ENCODE peak calls at places on chromosomes 2 and 18, in eight cellular contexts. V, N, W, T, C, L, U and Q are unnamed samples. For H3K4me1, the result is how much of the 10 kb centered on the place peaks cover.

GRCh38 chr2:127387655-127388422 is at the start of gene MAP3K2:
- DNase-seq in V (peak), N (peak), W (peak), T (peak), C (peak), L (peak), U (peak), Q (peak)

GRCh38 chr2:72028351-72028995 is 119.2 kb downstream of the CYP26B1 start:
- DNase-seq in V (no peak), N (no peak), W (no peak), T (no peak), C (no peak), L (no peak), U (peak), Q (no peak)

GRCh38 chr18:79935499-79935898 is 16.0 kb downstream of the SLC66A2 start:
- DNase-seq in V (no peak), N (peak), W (no peak), T (no peak), C (no peak), L (no peak), U (peak), Q (no peak)

GRCh38 chr18:48732767-48733424 is 194.1 kb downstream of the CTIF start:
- DNase-seq in V (no peak), N (no peak), W (no peak), T (no peak), C (no peak), L (no peak), U (no peak), Q (no peak)

GRCh38 chr18:68121826-68122225 is 593.1 kb downstream of the TMX3 start:
- DNase-seq in V (no peak), N (no peak), W (no peak), T (no peak), C (no peak), L (no peak), U (no peak), Q (no peak)

GRCh38 chr2:38620282-38620977 is 17.7 kb upstream of the HNRNPLL start:
- DNase-seq in V (no peak), N (no peak), W (no peak), T (no peak), C (no peak), L (no peak), U (no peak), Q (no peak)

GRCh38 chr2:203782262-203782976 is 76.0 kb downstream of the CD28 start:
- DNase-seq in V (peak), N (no peak), W (peak), T (no peak), C (peak), L (peak), U (no peak), Q (no peak)

GRCh38 chr2:144088863-144089262 is 431.1 kb downstream of the ZEB2 start:
- DNase-seq in V (no peak), N (no peak), W (no peak), T (no peak), C (no peak), L (no peak), U (no peak), Q (no peak)

GRCh38 chr18:61400714-61401113 is 67.5 kb downstream of the CDH20 start:
- DNase-seq in V (no peak), N (no peak), W (no peak), T (no peak), C (no peak), L (no peak), U (no peak), Q (no peak)

GRCh38 chr18:46886893-46887292 is 30.4 kb downstream of the PIAS2 start:
- DNase-seq in V (no peak), N (no peak), W (no peak), T (no peak), C (no peak), L (no peak), U (no peak), Q (no peak)

GRCh38 chr18:8212893-8213805 is 396.1 kb upstream of the RAB12 start:
- DNase-seq in V (no peak), N (no peak), W (no peak), T (no peak), C (no peak), L (no peak), U (no peak), Q (no peak)

GRCh38 chr2:71226391-71226964 is 425 bp downstream of the PAIP2B start:
- DNase-seq in V (peak), N (peak), W (peak), T (no peak), C (peak), L (no peak), U (no peak), Q (peak)

GRCh38 chr18:33849731-33850130 is 271.7 kb downstream of the ASXL3 start:
- DNase-seq in V (no peak), N (no peak), W (no peak), T (no peak), C (no peak), L (no peak), U (no peak), Q (no peak)

GRCh38 chr2:188512456-188512855 is 220.8 kb downstream of the GULP1 start:
- DNase-seq in V (no peak), N (no peak), W (peak), T (no peak), C (no peak), L (no peak), U (no peak), Q (no peak)

GRCh38 chr2:28413896-28414290 is 21.2 kb downstream of the FOSL2 start:
- DNase-seq in V (no peak), N (no peak), W (no peak), T (no peak), C (no peak), L (no peak), U (no peak), Q (no peak)
- H3K27ac ChIP-seq in V (no peak), N (peak), W (no peak), T (no peak), C (no peak), L (no peak), U (peak), Q (peak)

DNA sequence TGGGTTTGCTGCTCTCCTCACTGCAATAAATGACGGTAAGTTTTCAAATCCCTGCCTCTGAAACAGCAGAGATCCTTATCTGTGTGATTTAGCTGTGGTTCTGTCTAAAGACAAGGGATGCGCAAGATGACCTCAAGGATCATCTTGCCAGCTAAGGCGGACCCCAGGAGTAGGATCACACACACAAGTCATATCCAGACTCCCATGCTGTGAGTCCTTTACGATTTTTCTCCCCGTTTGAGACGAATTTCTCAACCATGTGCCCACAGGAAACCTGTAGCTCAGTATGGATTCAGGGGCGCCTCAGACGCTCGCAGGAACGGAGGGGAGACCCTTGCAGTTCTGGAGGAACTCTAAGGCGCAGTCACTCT is 11.1 kb upstream of the DCTN1 start:
- DNase-seq in V (no peak), N (no peak), W (no peak), T (no peak), C (no peak), L (no peak), U (no peak), Q (no peak)
- H3K4me3 ChIP-seq in V (peak), N (peak), W (peak), T (peak), C (peak), L (peak), U (peak), Q (peak)

GRCh38 chr2:55009277-55010055 is 40.8 kb downstream of the RTN4 start:
- DNase-seq in V (no peak), N (no peak), W (peak), T (no peak), C (no peak), L (no peak), U (no peak), Q (no peak)
- H3K4me1 ChIP-seq in V (under half), N (under half), W (under half), T (half or more), C (under half), L (half or more), U (half or more), Q (under half)

DNA sequence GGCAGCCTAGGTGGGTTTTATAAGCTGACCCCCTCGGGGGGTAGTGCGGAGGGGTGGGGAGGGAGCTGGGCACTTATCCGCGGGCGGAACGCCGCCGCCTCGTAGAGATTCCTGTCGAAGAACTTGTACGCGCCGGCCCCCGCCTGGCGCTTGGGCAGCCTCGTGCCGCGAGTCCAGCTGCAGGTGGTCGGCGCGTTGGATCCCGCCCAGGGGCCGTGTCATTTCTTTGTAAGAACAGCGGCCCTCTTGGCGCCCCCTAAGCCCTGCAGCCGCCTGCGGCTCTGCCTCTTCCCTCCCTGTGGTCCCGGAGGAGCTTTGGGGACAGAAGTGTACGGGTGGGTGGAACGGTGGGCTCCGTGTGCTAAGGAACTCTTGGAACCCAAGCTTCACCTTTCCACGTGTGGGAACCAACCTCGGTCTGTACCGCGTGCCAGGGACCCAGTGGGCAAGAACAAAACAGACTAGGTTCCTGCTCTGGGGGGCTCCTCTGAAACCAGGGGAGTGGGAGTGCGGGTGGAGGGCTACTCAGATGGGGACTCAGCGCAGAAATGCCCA is 1.2 kb downstream of the GPC1 start:
- DNase-seq in V (no peak), N (peak), W (peak), T (no peak), C (peak), L (peak), U (peak), Q (no peak)
- H3K27ac ChIP-seq in V (peak), N (peak), W (no peak), T (peak), C (peak), L (no peak), U (peak), Q (no peak)

GRCh38 chr2:48531141-48531648 is 1.2 kb downstream of the STON1 start:
- DNase-seq in V (peak), N (peak), W (peak), T (no peak), C (no peak), L (no peak), U (no peak), Q (no peak)
- H3K4me3 ChIP-seq in V (peak), N (peak), W (peak), T (peak), C (peak), L (no peak), U (peak), Q (peak)